ENCODE peak calls at places on chromosomes 1 and 21, in ten cellular contexts. F is Caki2; O is bronchial epithelial cell; T is amniotic epithelial cell; Z is DMS153; X is sciatic nerve; H is GM19239; I is activated CD4-positive, alpha-beta T cell treated with anti-CD3 and anti-CD28 coated beads, Interleukin-2, amount 10 ng/mL, durations not matched to agents 7 days and 5 days; Y is D341Med; E is activated CD4-positive, CD25-positive, alpha-beta regulatory T cell. G is an unnamed sample.

GRCh38 chr1:47919113-47919833 is 77.9 kb downstream of the TRABD2B start:
- DNase-seq in F (no peak), O (no peak), T (no peak), Z (no peak), X (no peak), H (no peak), I (no peak), Y (no peak), E (no peak), G (no peak)

GRCh38 chr1:202589190-202589680 is 121.0 kb downstream of the SYT2 start:
- DNase-seq in F (peak; percentile 98), O (peak; percentile 100), T (peak; percentile 99), Z (no peak), X (peak; percentile 89), H (no peak), I (no peak), Y (no peak), E (no peak), G (peak; percentile 55)

GRCh38 chr1:17239420-17239819 is 9.5 kb upstream of the PADI3 start:
- DNase-seq in F (peak; percentile 77), O (peak; percentile 61), T (peak; percentile 96), Z (peak; percentile 58), X (no peak), H (peak; percentile 52), I (peak; percentile 16), Y (peak; percentile 79), E (no peak), G (peak; percentile 53)

GRCh38 chr21:19648376-19648775 is 1244.8 kb upstream of the TMPRSS15 start:
- DNase-seq in F (no peak), O (no peak), T (peak; percentile 88), Z (no peak), X (no peak), H (no peak), I (no peak), Y (no peak), E (no peak), G (no peak)

GRCh38 chr1:44489481-44489880 is 84.4 kb downstream of the RNF220 start:
- DNase-seq in F (peak; percentile 88), O (no peak), T (peak; percentile 90), Z (no peak), X (no peak), H (no peak), I (no peak), Y (no peak), E (no peak), G (no peak)

GRCh38 chr21:46124083-46124925 is 26.4 kb downstream of the COL6A2 start:
- DNase-seq in F (no peak), O (no peak), T (no peak), Z (no peak), X (peak; percentile 54), H (no peak), I (no peak), Y (no peak), E (no peak), G (no peak)

GRCh38 chr1:94658221-94658620 is 116.7 kb upstream of the F3 start:
- DNase-seq in F (no peak), O (peak; percentile 83), T (peak; percentile 55), Z (no peak), X (no peak), H (no peak), I (no peak), Y (no peak), E (no peak), G (peak; percentile 63)

GRCh38 chr21:40204956-40205355 is 337.7 kb downstream of the PCP4 start:
- DNase-seq in F (no peak), O (no peak), T (no peak), Z (no peak), X (no peak), H (no peak), I (no peak), Y (no peak), E (no peak), G (no peak)

GRCh38 chr21:35703704-35704103 is 356.6 kb downstream of the SETD4 start:
- DNase-seq in F (no peak), O (no peak), T (no peak), Z (no peak), X (no peak), H (no peak), I (no peak), Y (no peak), E (no peak), G (no peak)

GRCh38 chr1:106791041-106791440 is 265.4 kb upstream of the PRMT6 start:
- DNase-seq in F (no peak), O (no peak), T (no peak), Z (no peak), X (no peak), H (no peak), I (no peak), Y (no peak), E (no peak), G (no peak)

GRCh38 chr1:94329986-94330385 is 88.2 kb upstream of the ABCD3 start:
- DNase-seq in F (peak; percentile 64), O (peak; percentile 28), T (peak; percentile 37), Z (no peak), X (no peak), H (no peak), I (no peak), Y (no peak), E (no peak), G (peak; percentile 48)

GRCh38 chr1:61270761-61271411 is 188.5 kb downstream of the NFIA start:
- DNase-seq in F (no peak), O (peak; percentile 75), T (peak; percentile 93), Z (no peak), X (no peak), H (no peak), I (no peak), Y (no peak), E (no peak), G (no peak)

GRCh38 chr1:36653850-36654249 is 171.1 kb upstream of the CSF3R start:
- DNase-seq in F (no peak), O (no peak), T (no peak), Z (no peak), X (peak; percentile 75), H (no peak), I (no peak), Y (no peak), E (no peak), G (no peak)

GRCh38 chr1:151371340-151371739 is 1.2 kb downstream of the SELENBP1 start:
- DNase-seq in F (no peak), O (peak; percentile 21), T (peak; percentile 67), Z (peak; percentile 45), X (peak; percentile 79), H (no peak), I (no peak), Y (no peak), E (no peak), G (no peak)

GRCh38 chr1:198156111-198156744 is 570 bp upstream of the NEK7 start:
- DNase-seq in F (peak; percentile 85), O (peak; percentile 84), T (peak; percentile 83), Z (peak; percentile 49), X (peak; percentile 68), H (no peak), I (peak; percentile 79), Y (peak; percentile 70), E (peak; percentile 21), G (peak; percentile 76)

GRCh38 chr21:44695641-44696040 is 1.3 kb upstream of the KRTAP10-12 start:
- DNase-seq in F (no peak), O (no peak), T (no peak), Z (no peak), X (no peak), H (no peak), I (peak; percentile 1), Y (peak; percentile 14), E (no peak), G (no peak)

GRCh38 chr1:245956225-245956624 is 550.9 kb downstream of the SMYD3 start:
- DNase-seq in F (no peak), O (no peak), T (peak; percentile 53), Z (no peak), X (no peak), H (no peak), I (peak; percentile 45), Y (no peak), E (peak; percentile 32), G (no peak)

GRCh38 chr1:43052322-43052721 is 93.7 kb upstream of the SLC2A1 start:
- DNase-seq in F (no peak), O (no peak), T (no peak), Z (no peak), X (no peak), H (no peak), I (no peak), Y (no peak), E (no peak), G (no peak)

GRCh38 chr1:192442736-192443135 is 125.9 kb downstream of the RGS21 start:
- DNase-seq in F (no peak), O (no peak), T (peak; percentile 34), Z (no peak), X (no peak), H (no peak), I (no peak), Y (no peak), E (no peak), G (no peak)

GRCh38 chr1:176379626-176380339 is 83.2 kb upstream of the PAPPA2 start:
- DNase-seq in F (peak; percentile 12), O (peak; percentile 5), T (no peak), Z (no peak), X (no peak), H (no peak), I (no peak), Y (no peak), E (no peak), G (no peak)

GRCh38 chr1:212920895-212921294 is 29.4 kb upstream of the VASH2 start:
- DNase-seq in F (no peak), O (no peak), T (no peak), Z (no peak), X (no peak), H (no peak), I (no peak), Y (no peak), E (no peak), G (no peak)

GRCh38 chr1:236686815-236687160 is 489 bp downstream of the ACTN2 start:
- DNase-seq in F (no peak), O (no peak), T (no peak), Z (no peak), X (no peak), H (no peak), I (no peak), Y (no peak), E (no peak), G (no peak)

GRCh38 chr1:35659589-35659988 is 18.3 kb upstream of the PSMB2 start:
- DNase-seq in F (no peak), O (no peak), T (no peak), Z (no peak), X (no peak), H (no peak), I (no peak), Y (no peak), E (no peak), G (no peak)

GRCh38 chr1:159941139-159941866 is 4.1 kb downstream of the IGSF9 start:
- DNase-seq in F (no peak), O (no peak), T (no peak), Z (no peak), X (no peak), H (no peak), I (no peak), Y (no peak), E (no peak), G (no peak)

GRCh38 chr1:201530741-201531521 is 8.0 kb upstream of the NAV1 start:
- DNase-seq in F (peak; percentile 72), O (peak; percentile 54), T (peak; percentile 70), Z (peak; percentile 36), X (peak; percentile 94), H (no peak), I (peak; percentile 39), Y (peak; percentile 84), E (no peak), G (no peak)

GRCh38 chr1:199688133-199688676 is 339.3 kb upstream of the NR5A2 start:
- DNase-seq in F (no peak), O (no peak), T (peak; percentile 11), Z (no peak), X (no peak), H (no peak), I (no peak), Y (no peak), E (no peak), G (no peak)

GRCh38 chr21:42319368-42319767 is 4.2 kb upstream of the TFF3 start:
- DNase-seq in F (no peak), O (no peak), T (no peak), Z (no peak), X (no peak), H (no peak), I (no peak), Y (no peak), E (no peak), G (no peak)

GRCh38 chr1:43232071-43232470 is 37.7 kb upstream of the TMEM125 start:
- DNase-seq in F (no peak), O (peak; percentile 59), T (peak; percentile 72), Z (no peak), X (no peak), H (no peak), I (no peak), Y (no peak), E (no peak), G (no peak)